ENCODE peak calls at places on chromosomes 5 and 9, in ten cellular contexts. C is tibial nerve; B is PC-3; X is esophagus squamous epithelium; G is fibroblast of lung; Z is transverse colon; F is spleen; W is uterus; R is CD4-positive, CD25-positive, alpha-beta regulatory T cell; U is neuronal stem cell. Q is an unnamed sample.

GRCh38 chr5:6750951-6751685 is 37.9 kb downstream of the TENT4A start:
- DNase-seq in F (peak; percentile 68), R (no peak), G (no peak), Z (no peak), U (no peak), X (no peak), B (no peak), W (no peak), C (no peak), Q (no peak)

GRCh38 chr5:168415971-168416370 is 70.3 kb upstream of the RARS1 start:
- DNase-seq in X (no peak), G (no peak), R (no peak), F (peak; percentile 36), Z (no peak), B (no peak), C (no peak), W (no peak), U (no peak), Q (no peak)

GRCh38 chr9:6735422-6735821 is 22.4 kb upstream of the KDM4C start:
- DNase-seq in F (no peak), R (no peak), G (no peak), X (no peak), U (no peak), W (no peak), B (no peak), Z (no peak), C (no peak), Q (no peak)

GRCh38 chr5:107359033-107359915 is 311.5 kb downstream of the EFNA5 start:
- DNase-seq in G (peak; percentile 63), U (no peak), W (no peak), F (no peak), Z (no peak), C (no peak), B (peak; percentile 34), R (no peak), X (no peak), Q (no peak)

GRCh38 chr5:160262151-160262550 is 32.8 kb downstream of the FABP6 start:
- DNase-seq in G (no peak), R (no peak), U (peak; percentile 57), F (peak; percentile 49), Z (no peak), C (no peak), B (no peak), X (no peak), W (no peak), Q (no peak)

GRCh38 chr9:18478517-18479361 is 4.8 kb downstream of the ADAMTSL1 start:
- DNase-seq in U (no peak), Z (no peak), R (no peak), W (no peak), C (no peak), F (no peak), B (peak; percentile 90), G (peak; percentile 95), X (no peak), Q (no peak)

GRCh38 chr5:150277043-150277442 is 12.5 kb downstream of the CAMK2A start:
- DNase-seq in B (no peak), C (no peak), R (no peak), U (no peak), F (no peak), X (no peak), G (no peak), Z (no peak), W (no peak), Q (no peak)

GRCh38 chr5:145922059-145922458 is 14.3 kb upstream of the SH3RF2 start:
- DNase-seq in U (no peak), F (no peak), C (no peak), G (no peak), B (no peak), W (no peak), X (no peak), Z (no peak), R (no peak), Q (no peak)

GRCh38 chr9:89919171-89919681 is 314.4 kb downstream of the GADD45G start:
- DNase-seq in X (no peak), W (no peak), Z (peak; percentile 60), B (no peak), G (no peak), U (no peak), F (no peak), R (peak; percentile 47), C (no peak), Q (no peak)

GRCh38 chr9:8800196-8800595 is 1000.6 kb upstream of the DMAC1 start:
- DNase-seq in G (no peak), C (no peak), U (no peak), X (no peak), B (no peak), W (no peak), R (no peak), F (no peak), Z (no peak), Q (no peak)

GRCh38 chr5:127290019-127290945 is at the start of gene MEGF10:
- DNase-seq in W (peak; percentile 32), U (peak; percentile 56), X (no peak), F (no peak), C (peak; percentile 20), R (no peak), B (peak; percentile 46), G (peak; percentile 43), Z (peak; percentile 42), Q (no peak)

GRCh38 chr5:75373862-75374261 is 36.8 kb downstream of the HMGCR start:
- DNase-seq in C (no peak), U (no peak), Z (no peak), G (no peak), B (no peak), X (no peak), W (no peak), R (no peak), F (no peak), Q (no peak)

GRCh38 chr9:104879555-104880318 is 48.2 kb downstream of the ABCA1 start:
- DNase-seq in F (no peak), G (peak; percentile 86), C (no peak), U (no peak), R (no peak), X (no peak), B (no peak), Z (no peak), W (no peak), Q (no peak)

GRCh38 chr9:6024035-6024554 is 8.7 kb upstream of the RANBP6 start:
- DNase-seq in F (no peak), B (peak; percentile 37), C (no peak), G (no peak), Z (no peak), R (peak; percentile 65), X (no peak), U (peak; percentile 14), W (no peak), Q (no peak)

GRCh38 chr9:75626860-75627259 is 263.6 kb upstream of the PCSK5 start:
- DNase-seq in C (no peak), U (no peak), B (no peak), G (no peak), F (no peak), Z (no peak), X (no peak), W (no peak), R (no peak), Q (no peak)

GRCh38 chr9:27278374-27278773 is 18.6 kb downstream of the EQTN start:
- DNase-seq in R (no peak), B (no peak), F (no peak), C (peak; percentile 9), W (no peak), G (no peak), Z (no peak), X (no peak), U (no peak), Q (no peak)

GRCh38 chr9:138053321-138053868 is 175.8 kb downstream of the CACNA1B start:
- DNase-seq in U (no peak), G (no peak), B (no peak), F (peak; percentile 38), X (no peak), Z (no peak), W (no peak), R (no peak), C (no peak), Q (no peak)

GRCh38 chr5:92401492-92401891 is 1018.4 kb upstream of the ARRDC3 start:
- DNase-seq in W (no peak), C (no peak), X (no peak), Z (no peak), U (peak; percentile 79), G (peak; percentile 76), B (no peak), F (no peak), R (no peak), Q (no peak)

DNA sequence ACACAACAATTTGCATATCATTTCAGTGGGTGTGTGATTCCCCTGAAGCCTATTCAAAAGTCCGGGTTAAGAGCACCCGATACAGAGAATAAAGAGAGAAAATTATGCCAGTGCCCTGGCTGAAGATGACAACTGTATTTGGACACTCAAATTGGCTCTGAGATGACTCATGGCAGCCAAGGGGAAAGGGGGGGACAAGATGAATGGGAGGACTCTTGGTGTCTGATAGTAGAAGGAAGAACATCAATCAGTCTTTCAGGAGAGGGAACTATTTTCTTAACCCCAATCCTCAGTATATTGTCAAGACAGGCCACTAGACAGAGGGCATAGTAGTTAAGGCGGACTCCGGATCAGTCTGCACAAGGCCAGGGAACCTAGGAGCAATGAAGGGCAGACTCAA is 6.1 kb downstream of the TMOD1 start:
- DNase-seq in X (no peak), G (no peak), W (no peak), R (no peak), U (no peak), C (no peak), Z (no peak), F (no peak), B (no peak), Q (no peak)
- H3K9me3 ChIP-seq in X (no peaks in the 10 kb centered on the region), G (no peaks in the 10 kb centered on the region), W (no peaks in the 10 kb centered on the region), R (no peaks in the 10 kb centered on the region), U (no peaks in the 10 kb centered on the region), C (no peaks in the 10 kb centered on the region), Z (no peaks in the 10 kb centered on the region), F (no peaks in the 10 kb centered on the region), B (no peaks in the 10 kb centered on the region), Q (no peaks in the 10 kb centered on the region)

DNA sequence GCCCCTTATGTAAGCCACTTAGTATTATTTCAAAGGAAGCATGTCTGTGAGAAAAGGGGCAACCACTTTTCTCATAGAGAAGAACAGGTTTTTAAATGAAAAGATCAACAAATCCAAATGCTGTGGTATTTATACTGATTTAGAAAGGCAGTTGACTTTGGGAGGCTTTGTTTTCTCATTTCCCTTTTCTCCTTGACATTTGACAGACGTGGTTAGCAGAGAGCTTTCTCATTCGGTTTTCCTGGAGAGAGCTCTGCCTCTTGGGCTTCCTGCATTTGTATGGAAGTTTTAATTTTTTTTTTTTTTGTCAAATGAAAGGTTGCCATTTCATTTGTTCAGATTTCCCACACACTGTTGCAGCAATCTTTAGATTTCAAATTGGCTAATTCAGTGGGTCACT is 62.5 kb downstream of the EXOSC2 start:
- DNase-seq in W (no peak), B (no peak), U (no peak), C (no peak), Z (no peak), X (no peak), G (no peak), F (no peak), R (no peak), Q (no peak)
- H3K4me3 ChIP-seq in W (no peak overlapping the region), B (no peak overlapping the region), U (no peak overlapping the region), C (no peak overlapping the region), Z (no peak overlapping the region), X (no peak overlapping the region), G (no peak overlapping the region), F (no peak overlapping the region), R (no peak overlapping the region), Q (no peak overlapping the region)

GRCh38 chr9:113026200-113026599 is 14.2 kb upstream of the ZNF883 start:
- DNase-seq in U (no peak), R (no peak), W (no peak), X (no peak), G (no peak), F (no peak), C (no peak), Z (no peak), B (no peak), Q (no peak)
- H3K9me3 ChIP-seq in U (peaks cover 9% of the 10 kb centered on the region), R (peaks cover 44% of the 10 kb centered on the region), W (no peaks in the 10 kb centered on the region), X (peaks cover 12% of the 10 kb centered on the region), G (no peaks in the 10 kb centered on the region), F (peaks cover 95% of the 10 kb centered on the region), C (peaks cover 90% of the 10 kb centered on the region), Z (peaks cover 26% of the 10 kb centered on the region), B (peaks cover 2% of the 10 kb centered on the region), Q (peaks cover 5% of the 10 kb centered on the region)

GRCh38 chr9:112078432-112078831 is 96.7 kb downstream of the SUSD1 start:
- DNase-seq in B (peak; percentile 30), G (no peak), F (no peak), C (no peak), X (no peak), W (no peak), U (no peak), R (no peak), Z (no peak), Q (no peak)
- H3K4me3 ChIP-seq in B (no peak overlapping the region), G (no peak overlapping the region), F (no peak overlapping the region), C (no peak overlapping the region), X (no peak overlapping the region), W (no peak overlapping the region), U (no peak overlapping the region), R (no peak overlapping the region), Z (no peak overlapping the region), Q (no peak overlapping the region)